ENCODE peak calls at places on chromosomes 6 and 20, in four cellular contexts. X is WTC11, M is K562, J is HepG2. C is an unnamed sample.
A peak's percentile ranks its signal among the peaks of the same experiment; 100 is the strongest.

GRCh38 chr6:150915868-150916267 is 50.4 kb downstream of the MTHFD1L start:
- DNase-seq in M (no peak), X (no peak), J (no peak), C (no peak)

GRCh38 chr6:140208286-140208685 is 833.8 kb upstream of the CITED2 start:
- DNase-seq in M (no peak), J (no peak), X (no peak), C (no peak)

GRCh38 chr20:62707981-62708521 is 585 bp upstream of the NTSR1 start:
- DNase-seq in X (peak; percentile 83), M (no peak), J (no peak), C (no peak)

GRCh38 chr20:32028647-32029372 is 18.6 kb downstream of the CCM2L start:
- DNase-seq in X (peak; percentile 41), M (no peak), J (peak; percentile 54), C (no peak)

GRCh38 chr6:170545405-170545804 is 7.7 kb downstream of the PSMB1 start:
- DNase-seq in M (no peak), J (no peak), X (no peak), C (no peak)

GRCh38 chr6:40717411-40718057 is 130.4 kb upstream of the LRFN2 start:
- DNase-seq in J (no peak), M (no peak), X (no peak), C (no peak)

GRCh38 chr20:32282461-32282860 is 5.0 kb downstream of the KIF3B start:
- DNase-seq in M (no peak), J (no peak), X (no peak), C (no peak)

GRCh38 chr6:75290558-75290957 is 6.0 kb upstream of the TMEM30A start:
- DNase-seq in M (no peak), J (no peak), X (no peak), C (no peak)

GRCh38 chr20:25146976-25147375 is 48.5 kb upstream of the ENTPD6 start:
- DNase-seq in X (no peak), M (no peak), J (no peak), C (no peak)

GRCh38 chr20:5608104-5608447 is 142.1 kb upstream of the SHLD1 start:
- DNase-seq in J (no peak), M (no peak), X (no peak), C (no peak)

GRCh38 chr6:160917581-160917980 is 74.0 kb upstream of the MAP3K4 start:
- DNase-seq in X (no peak), M (no peak), J (no peak), C (no peak)

GRCh38 chr6:84317463-84317862 is 90.0 kb upstream of the CEP162 start:
- DNase-seq in J (no peak), X (no peak), M (no peak), C (no peak)

GRCh38 chr6:26175428-26176181 is 88.4 kb downstream of the HFE start:
- DNase-seq in J (peak; percentile 72), X (peak; percentile 46), M (peak; percentile 74), C (no peak)

GRCh38 chr6:84579404-84579803 is 185.0 kb downstream of the TBX18 start:
- DNase-seq in M (no peak), J (no peak), X (no peak), C (no peak)

GRCh38 chr6:149851461-149851860 is 12.7 kb downstream of the LRP11 start:
- DNase-seq in X (no peak), J (no peak), M (no peak), C (no peak)

GRCh38 chr6:6546318-6547110 is 42.0 kb upstream of the LY86 start:
- DNase-seq in M (peak; percentile 16), J (no peak), X (peak; percentile 62), C (no peak)

GRCh38 chr20:12947691-12948090 is 61.1 kb upstream of the SPTLC3 start:
- DNase-seq in X (no peak), M (no peak), J (no peak), C (no peak)

GRCh38 chr6:45625191-45625664 is 247.5 kb upstream of the SUPT3H start:
- DNase-seq in M (no peak), X (no peak), J (no peak), C (no peak)

GRCh38 chr6:33912177-33912576 is 108.4 kb upstream of the MLN start:
- DNase-seq in J (no peak), M (no peak), X (no peak), C (no peak)

GRCh38 chr6:36129889-36130671 is at the start of gene MAPK13:
- DNase-seq in J (peak; percentile 25), M (no peak), X (peak; percentile 49), C (no peak)

DNA sequence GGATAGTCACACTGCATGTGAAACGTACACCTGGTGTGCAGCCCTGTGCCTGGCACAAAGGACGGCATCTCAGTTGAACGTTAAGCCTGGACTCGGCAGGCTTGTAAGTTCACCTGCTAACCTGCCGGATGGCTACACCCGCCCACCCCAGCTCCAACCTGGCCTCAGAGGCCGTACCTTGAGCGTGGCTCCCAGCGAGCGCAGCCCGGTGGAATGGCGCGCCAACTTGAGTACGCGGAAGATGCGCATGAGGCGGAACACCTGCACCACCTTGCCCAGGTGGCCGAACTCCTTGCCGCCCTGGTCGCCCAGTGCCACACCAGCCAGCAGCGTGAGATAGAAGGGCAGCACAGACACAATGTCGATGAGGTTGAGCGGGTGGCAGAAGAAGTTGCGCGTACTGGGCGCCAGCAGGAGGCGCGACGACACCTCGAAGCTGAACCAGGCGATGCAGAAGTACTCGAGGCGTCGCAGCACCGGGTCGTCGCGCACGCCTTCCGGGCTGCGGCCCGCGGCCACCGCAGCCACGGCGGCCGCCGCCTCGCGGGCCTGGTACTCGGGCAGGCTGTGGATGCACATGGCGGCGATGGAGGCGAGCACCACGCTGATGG is 3.3 kb downstream of the KCNS1 start:
- DNase-seq in J (no peak), M (no peak), X (peak; percentile 50), C (no peak)
- TF ChIP-seq ETV6 in J (no peak), M (no peak), X (no peak), C (no peak)

GRCh38 chr6:44247338-44248302 is 719 bp downstream of the HSP90AB1 start:
- DNase-seq in M (peak; percentile 86), J (peak; percentile 36), X (peak; percentile 41), C (no peak)

GRCh38 chr6:44243345-44243744 is 3.6 kb upstream of the HSP90AB1 start:
- DNase-seq in X (no peak), M (no peak), J (no peak), C (no peak)

GRCh38 chr6:44245912-44246662 is 814 bp upstream of the HSP90AB1 start:
- DNase-seq in J (peak; percentile 93), M (peak; percentile 94), X (peak; percentile 98), C (no peak)

GRCh38 chr6:44246663-44247337 is at the start of gene HSP90AB1:
- DNase-seq in J (peak; percentile 98), X (peak; percentile 93), M (peak; percentile 98), C (peak; percentile 96)

GRCh38 chr6:44245391-44245911 is 1.4 kb upstream of the HSP90AB1 start:
- DNase-seq in M (no peak), J (no peak), X (no peak), C (no peak)
- TF ChIP-seq ETV6 in M (no peak), J (no peak), X (no peak), C (no peak)

GRCh38 chr20:61112515-61112914 is 139.5 kb upstream of the CDH4 start:
- DNase-seq in M (no peak), X (no peak), J (no peak), C (no peak)
- TF ChIP-seq ETV6 in M (no peak), X (no peak), J (no peak), C (no peak)

GRCh38 chr20:58129736-58130135 is 98.7 kb downstream of the ANKRD60 start:
- DNase-seq in J (no peak), M (no peak), X (no peak), C (no peak)

GRCh38 chr20:58130156-58130555 is 98.3 kb downstream of the ANKRD60 start:
- DNase-seq in X (no peak), J (no peak), M (no peak), C (no peak)

GRCh38 chr20:58131111-58131510 is 97.3 kb downstream of the ANKRD60 start:
- DNase-seq in J (no peak), X (peak; percentile 24), M (no peak), C (no peak)

GRCh38 chr20:58131581-58132142 is 96.8 kb downstream of the ANKRD60 start:
- DNase-seq in X (no peak), M (no peak), J (peak; percentile 75), C (no peak)

GRCh38 chr20:58130574-58130973 is 97.9 kb downstream of the ANKRD60 start:
- DNase-seq in J (no peak), X (no peak), M (no peak), C (no peak)
- TF ChIP-seq ETV6 in J (no peak), X (no peak), M (no peak), C (no peak)

GRCh38 chr20:9458075-9458818 is 56.1 kb upstream of the LAMP5 start:
- DNase-seq in X (peak; percentile 47), J (peak; percentile 59), M (no peak), C (peak; percentile 34)
- TF ChIP-seq ETV6 in X (no peak), J (no peak), M (no peak), C (no peak)

DNA sequence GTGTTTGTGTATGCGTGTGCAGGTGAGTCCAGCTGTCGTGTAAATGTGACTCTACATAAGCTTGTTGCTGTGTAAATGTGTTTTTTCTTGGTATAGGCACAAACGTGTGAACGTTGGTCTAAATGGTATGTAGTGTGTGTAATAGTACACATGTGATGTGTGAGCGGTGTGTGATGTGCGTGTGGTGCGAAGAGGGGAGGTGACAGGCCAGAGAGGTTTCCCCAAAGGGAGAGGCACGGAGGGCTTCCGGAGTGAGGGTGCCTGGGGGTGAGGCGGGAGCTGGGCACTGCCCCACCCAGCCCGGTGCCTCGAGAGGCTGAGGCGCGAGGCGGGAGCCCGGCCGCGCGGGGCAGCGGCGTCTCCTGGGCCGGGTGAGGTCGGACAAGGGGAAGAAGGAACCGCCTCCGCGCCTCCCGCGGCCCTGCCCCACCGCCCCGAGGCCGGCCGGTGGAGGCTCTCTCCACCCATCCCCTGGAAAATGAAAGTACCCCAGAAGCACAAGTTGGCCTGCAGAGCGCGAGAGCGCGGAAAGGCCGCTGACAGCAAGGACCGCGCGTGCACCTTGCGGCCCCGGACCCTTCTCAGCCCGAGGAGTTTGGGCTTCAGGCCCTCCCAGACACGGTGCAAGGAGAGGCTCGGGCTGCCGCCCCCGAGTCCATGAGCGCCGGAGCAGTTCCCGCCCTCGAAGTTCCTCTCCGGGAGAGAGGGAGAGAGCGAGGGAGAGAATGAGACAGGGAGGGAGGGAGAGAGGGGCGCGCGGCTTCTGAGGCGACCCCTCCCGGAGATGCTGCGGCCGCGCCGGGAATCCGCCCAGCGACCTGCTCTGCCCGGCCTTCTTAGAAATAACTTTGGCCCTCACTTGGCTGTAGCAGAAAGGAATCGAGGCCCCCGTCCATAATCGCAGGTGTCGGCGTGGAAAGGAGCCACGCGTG is 43.2 kb upstream of the OSTM1 start:
- DNase-seq in J (no peak), M (no peak), X (peak; percentile 70), C (no peak)
- TF ChIP-seq ETV6 in J (no peak), M (no peak), X (no peak), C (no peak)